ENCODE peak calls at places on chromosomes 5 and 9, in four cellular contexts. Q is fibroblast of mammary gland, Z is esophagus squamous epithelium, G is A549. K is an unnamed sample.

GRCh38 chr9:107638922-107639321 is 149.4 kb upstream of the KLF4 start:
- DNase-seq in Q (peak), Z (no peak), G (peak), K (peak)

GRCh38 chr5:150503977-150504620 is 3.8 kb upstream of the NDST1 start:
- DNase-seq in Q (peak), Z (no peak), G (no peak), K (peak)

GRCh38 chr5:135038202-135038828 is 4.3 kb upstream of the PITX1 start:
- DNase-seq in Q (no peak), Z (no peak), G (no peak), K (no peak)

GRCh38 chr5:61132559-61132958 is 29.7 kb downstream of the SMIM15 start:
- DNase-seq in Q (no peak), Z (no peak), G (no peak), K (peak)

GRCh38 chr5:154284433-154284832 is 93.9 kb downstream of the GALNT10 start:
- DNase-seq in Q (no peak), Z (no peak), G (no peak), K (no peak)

GRCh38 chr9:112970939-112971338 is 41.1 kb downstream of the ZNF883 start:
- DNase-seq in Q (peak), Z (no peak), G (no peak), K (peak)

GRCh38 chr9:272251-273213 is 57.9 kb downstream of the DOCK8 start:
- DNase-seq in Q (no peak), Z (no peak), G (no peak), K (no peak)

GRCh38 chr5:122355324-122355723 is 43.3 kb downstream of the SNCAIP start:
- DNase-seq in Q (no peak), Z (no peak), G (no peak), K (no peak)

GRCh38 chr9:114348906-114349482 is 19.3 kb downstream of the ORM2 start:
- DNase-seq in Q (peak), Z (peak), G (peak), K (peak)

GRCh38 chr5:56409331-56410190 is 176.4 kb upstream of the ANKRD55 start:
- DNase-seq in Q (peak), Z (no peak), G (peak), K (peak)

GRCh38 chr5:54390015-54390414 is 65.5 kb upstream of the HSPB3 start:
- DNase-seq in Q (peak), Z (no peak), G (peak), K (peak)

GRCh38 chr9:124774131-124774978 is 2.6 kb upstream of the OLFML2A start:
- DNase-seq in Q (peak), Z (no peak), G (peak), K (peak)

GRCh38 chr9:28598396-28598795 is 1025.1 kb upstream of the C9orf72 start:
- DNase-seq in Q (no peak), Z (no peak), G (no peak), K (no peak)

GRCh38 chr9:124471761-124472160 is 21.5 kb downstream of the ADGRD2 start:
- DNase-seq in Q (no peak), Z (no peak), G (no peak), K (no peak)

GRCh38 chr9:89579741-89580395 is 24.9 kb upstream of the GADD45G start:
- DNase-seq in Q (no peak), Z (no peak), G (no peak), K (no peak)

GRCh38 chr5:78527925-78528324 is 120.6 kb downstream of the LHFPL2 start:
- DNase-seq in Q (no peak), Z (no peak), G (no peak), K (no peak)

GRCh38 chr5:72383280-72384205 is 63.4 kb downstream of the PTCD2 start:
- DNase-seq in Q (peak), Z (no peak), G (peak), K (peak)

GRCh38 chr9:126150411-126151030 is 176.1 kb upstream of the MVB12B start:
- DNase-seq in Q (no peak), Z (no peak), G (no peak), K (no peak)

GRCh38 chr9:90900130-90900529 is 98.5 kb downstream of the SYK start:
- DNase-seq in Q (no peak), Z (no peak), G (no peak), K (peak)

GRCh38 chr5:32713396-32714381 is 2.6 kb downstream of the NPR3 start:
- DNase-seq in Q (peak), Z (no peak), G (no peak), K (peak)

GRCh38 chr5:68214472-68215207 is 916 bp upstream of the PIK3R1 start:
- DNase-seq in Q (no peak), Z (no peak), G (peak), K (no peak)

GRCh38 chr5:68215888-68216736 is 556 bp downstream of the PIK3R1 start:
- DNase-seq in Q (no peak), Z (peak), G (peak), K (no peak)

GRCh38 chr5:68217476-68217984 is 2.0 kb downstream of the PIK3R1 start:
- DNase-seq in Q (peak), Z (no peak), G (no peak), K (peak)

GRCh38 chr5:68215208-68215887 is at the start of gene PIK3R1:
- DNase-seq in Q (peak), Z (peak), G (peak), K (peak)

DNA sequence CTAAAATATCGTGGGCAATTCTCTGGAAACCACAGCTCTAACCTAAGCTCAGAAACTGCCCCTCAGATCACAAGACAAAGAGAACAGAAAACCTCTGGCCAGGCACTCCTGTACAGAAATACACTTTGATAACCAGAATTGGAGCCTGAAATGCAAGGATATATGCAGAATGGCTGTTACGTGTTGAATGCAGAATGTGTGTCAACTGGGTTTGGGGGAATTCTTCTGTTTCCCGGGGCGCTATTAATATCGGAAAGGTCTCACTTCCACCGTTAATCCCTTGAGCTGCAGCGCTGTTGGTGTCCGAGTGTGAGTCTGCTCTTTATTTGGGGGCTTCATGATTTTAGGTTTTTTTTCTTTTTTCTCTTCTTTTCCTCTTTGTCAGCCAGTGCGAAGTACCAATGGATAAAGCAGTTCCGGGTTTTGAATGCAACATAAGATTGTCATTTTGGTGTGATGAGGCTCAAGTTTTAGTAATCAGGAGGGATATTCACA is 1.2 kb downstream of the PIK3R1 start:
- DNase-seq in Q (no peak), Z (no peak), G (no peak), K (no peak)
- H3K4me3 ChIP-seq in Q (peak), Z (peak), G (peak), K (peak)

GRCh38 chr9:77000330-77000729 is 19.1 kb upstream of the FOXB2 start:
- DNase-seq in Q (no peak), Z (no peak), G (no peak), K (no peak)
- TF ChIP-seq CTCF in Q (no peak), Z (no peak), G (no peak), K (no peak)

GRCh38 chr9:121286688-121286972 is 18.7 kb downstream of the GSN start:
- DNase-seq in Q (no peak), Z (no peak), G (no peak), K (no peak)
- H3K4me3 ChIP-seq in Q (no peak), Z (no peak), G (peak), K (no peak)

DNA sequence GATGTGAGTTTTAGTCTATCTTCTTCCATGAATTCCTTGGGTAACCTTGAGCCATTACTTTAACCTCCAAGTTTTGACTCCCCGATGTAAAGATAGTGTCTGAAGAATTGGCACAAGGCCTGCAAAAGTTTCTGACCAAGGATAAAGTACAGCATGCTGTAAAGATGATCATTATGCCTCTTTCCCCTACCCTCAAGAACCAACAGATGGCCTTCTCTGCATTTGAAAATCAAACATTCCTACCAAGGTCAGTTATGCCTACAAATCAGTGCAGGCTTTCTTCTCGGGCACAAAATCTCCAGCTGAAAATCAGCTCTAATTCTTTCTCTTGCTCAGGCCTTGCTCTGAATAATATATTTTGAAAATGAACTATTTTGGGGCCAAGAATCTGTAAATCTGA is 59.8 kb downstream of the PPP2R2B start:
- DNase-seq in Q (no peak), Z (no peak), G (no peak), K (no peak)
- TF ChIP-seq CTCF in Q (no peak), Z (no peak), G (no peak), K (no peak)

GRCh38 chr9:136328622-136329041 is 1.3 kb downstream of the GPSM1 start:
- DNase-seq in Q (peak), Z (no peak), G (no peak), K (peak)

GRCh38 chr9:136330406-136330990 is 3.2 kb downstream of the GPSM1 start:
- DNase-seq in Q (no peak), Z (no peak), G (no peak), K (no peak)

GRCh38 chr9:136329211-136329627 is 1.9 kb downstream of the GPSM1 start:
- DNase-seq in Q (no peak), Z (no peak), G (no peak), K (no peak)

GRCh38 chr9:136331030-136331429 is 3.7 kb downstream of the GPSM1 start:
- DNase-seq in Q (no peak), Z (no peak), G (no peak), K (no peak)

GRCh38 chr9:136329636-136330405 is 2.5 kb downstream of the GPSM1 start:
- DNase-seq in Q (no peak), Z (no peak), G (no peak), K (no peak)
- H3K4me3 ChIP-seq in Q (peak), Z (no peak), G (no peak), K (peak)

GRCh38 chr5:137203011-137203632 is 296.0 kb downstream of the SPOCK1 start:
- DNase-seq in Q (no peak), Z (no peak), G (no peak), K (no peak)

GRCh38 chr5:137201876-137202275 is 297.2 kb downstream of the SPOCK1 start:
- DNase-seq in Q (peak), Z (no peak), G (peak), K (peak)

GRCh38 chr5:137199201-137199600 is 299.9 kb downstream of the SPOCK1 start:
- DNase-seq in Q (no peak), Z (no peak), G (no peak), K (no peak)

GRCh38 chr5:137200906-137201305 is 298.2 kb downstream of the SPOCK1 start:
- DNase-seq in Q (no peak), Z (no peak), G (no peak), K (no peak)

GRCh38 chr5:137199966-137200365 is 299.2 kb downstream of the SPOCK1 start:
- DNase-seq in Q (peak), Z (no peak), G (peak), K (peak)
- TF ChIP-seq CTCF in Q (peak), Z (no peak), G (peak), K (peak)

K was measured in AG10803.